ENCODE peak calls at places on chromosomes 11 and 22, in nine cellular contexts. M is iPS DF 19.7; F is GM13977; D is Daoy; U is left lobe of liver; T is GM04504; E is stimulated activated CD8-positive, alpha-beta memory T cell treated with anti-CD3 and anti-CD28 coated beads, Interleukin-4, amount 100 ng/mL, for 48 hours; S is effector CD4-positive, alpha-beta T cell; K is T-helper 9 cell. G is an unnamed sample.

GRCh38 chr22:30636226-30637077 is 871 bp downstream of the SLC35E4 start:
- DNase-seq in M (no peak), F (no peak), D (peak; percentile 62), U (peak; percentile 49), T (no peak), E (peak; percentile 48), S (no peak), K (no peak), G (no peak)

GRCh38 chr11:116641561-116642045 is 131.2 kb downstream of the BUD13 start:
- DNase-seq in M (no peak), F (peak; percentile 67), D (peak; percentile 47), U (peak; percentile 69), T (no peak), E (peak; percentile 60), S (no peak), K (no peak), G (peak; percentile 39)

GRCh38 chr11:129315781-129316579 is 59.7 kb upstream of the BARX2 start:
- DNase-seq in M (peak; percentile 56), F (no peak), D (no peak), U (no peak), T (no peak), E (no peak), S (no peak), K (no peak), G (peak; percentile 99)

GRCh38 chr11:94558468-94558867 is 8.7 kb upstream of the PIWIL4 start:
- DNase-seq in M (no peak), F (no peak), D (no peak), U (no peak), T (no peak), E (no peak), S (no peak), K (no peak), G (no peak)

GRCh38 chr11:63699906-63700305 is 18.6 kb downstream of the RTN3 start:
- DNase-seq in M (no peak), F (no peak), D (no peak), U (no peak), T (no peak), E (no peak), S (no peak), K (no peak), G (no peak)

GRCh38 chr11:115990004-115990447 is 485.8 kb upstream of the CADM1 start:
- DNase-seq in M (peak; percentile 23), F (peak; percentile 60), D (peak; percentile 26), U (no peak), T (no peak), E (peak; percentile 36), S (no peak), K (no peak), G (no peak)

GRCh38 chr11:30710216-30710615 is 124.1 kb upstream of the MPPED2 start:
- DNase-seq in M (no peak), F (no peak), D (no peak), U (no peak), T (no peak), E (no peak), S (no peak), K (no peak), G (no peak)

GRCh38 chr11:3213659-3214419 is 4.8 kb downstream of the MRGPRG start:
- DNase-seq in M (no peak), F (no peak), D (no peak), U (no peak), T (no peak), E (no peak), S (no peak), K (no peak), G (no peak)

GRCh38 chr11:45807792-45808238 is 2.9 kb downstream of the SLC35C1 start:
- DNase-seq in M (no peak), F (no peak), D (no peak), U (no peak), T (no peak), E (no peak), S (no peak), K (no peak), G (no peak)

GRCh38 chr11:36306888-36307287 is 10.8 kb downstream of the PRR5L start:
- DNase-seq in M (no peak), F (no peak), D (peak; percentile 42), U (no peak), T (no peak), E (no peak), S (no peak), K (peak; percentile 13), G (no peak)

GRCh38 chr11:44049832-44050231 is 2.1 kb downstream of the ACCSL start:
- DNase-seq in M (no peak), F (no peak), D (no peak), U (peak; percentile 8), T (no peak), E (no peak), S (no peak), K (no peak), G (no peak)

GRCh38 chr22:45007946-45008852 is 1.6 kb downstream of the PHF21B start:
- DNase-seq in M (no peak), F (peak; percentile 54), D (peak; percentile 45), U (no peak), T (no peak), E (peak; percentile 34), S (no peak), K (no peak), G (no peak)

GRCh38 chr11:14423633-14424032 is 64.7 kb upstream of the RRAS2 start:
- DNase-seq in M (no peak), F (no peak), D (peak; percentile 51), U (no peak), T (no peak), E (no peak), S (no peak), K (no peak), G (no peak)

GRCh38 chr11:69296890-69297224 is 2.9 kb downstream of the MYEOV start:
- DNase-seq in M (no peak), F (no peak), D (no peak), U (no peak), T (no peak), E (no peak), S (no peak), K (peak; percentile 36), G (no peak)

GRCh38 chr11:844693-845644 is 2.3 kb downstream of the TSPAN4 start:
- DNase-seq in M (no peak), F (peak; percentile 81), D (peak; percentile 91), U (peak; percentile 86), T (peak; percentile 92), E (no peak), S (no peak), K (no peak), G (no peak)

GRCh38 chr22:20494978-20495860 is at the start of gene KLHL22:
- DNase-seq in M (no peak), F (peak; percentile 48), D (peak; percentile 48), U (no peak), T (no peak), E (peak; percentile 50), S (peak; percentile 11), K (peak; percentile 7), G (no peak)

GRCh38 chr11:76835928-76836612 is 24.6 kb upstream of the ACER3 start:
- DNase-seq in M (no peak), F (no peak), D (peak; percentile 62), U (no peak), T (peak; percentile 91), E (no peak), S (no peak), K (no peak), G (no peak)

GRCh38 chr11:42947405-42947804 is 364.4 kb upstream of the API5 start:
- DNase-seq in M (no peak), F (no peak), D (no peak), U (no peak), T (no peak), E (no peak), S (no peak), K (no peak), G (no peak)

GRCh38 chr11:113369411-113369810 is 18.2 kb upstream of the ANKK1 start:
- DNase-seq in M (no peak), F (no peak), D (no peak), U (no peak), T (no peak), E (no peak), S (no peak), K (no peak), G (no peak)

GRCh38 chr22:31637938-31638618 is 23.9 kb downstream of the PISD start:
- DNase-seq in M (no peak), F (peak; percentile 66), D (peak; percentile 49), U (no peak), T (no peak), E (no peak), S (no peak), K (no peak), G (no peak)

GRCh38 chr22:20602589-20603164 is 95.3 kb downstream of the MED15 start:
- DNase-seq in M (no peak), F (no peak), D (no peak), U (no peak), T (no peak), E (no peak), S (no peak), K (no peak), G (no peak)

GRCh38 chr11:6638437-6638836 is 17.2 kb downstream of the DCHS1 start:
- DNase-seq in M (no peak), F (no peak), D (no peak), U (no peak), T (no peak), E (no peak), S (no peak), K (no peak), G (no peak)